ENCODE peak calls at places on chromosomes 11 and 22, in six cellular contexts. One of them, this sample, is unnamed.

GRCh38 chr11:111006207-111006606 is 239.3 kb upstream of the POU2AF2 start:
- DNase-seq in astrocyte of the cerebellum: no peak
- DNase-seq in fibroblast of villous mesenchyme: no peak
- DNase-seq in GM12864: no peak
- DNase-seq in CD4-positive, alpha-beta T cell: no peak
- DNase-seq in GM13977: no peak
- DNase-seq in this sample: no peak

GRCh38 chr11:74849525-74850391 is 99.1 kb downstream of the XRRA1 start:
- DNase-seq in CD4-positive, alpha-beta T cell: no peak
- DNase-seq in GM13977: no peak
- DNase-seq in fibroblast of villous mesenchyme: peak; percentile 21
- DNase-seq in astrocyte of the cerebellum: peak; percentile 15
- DNase-seq in GM12864: no peak
- DNase-seq in this sample: no peak

GRCh38 chr11:11940551-11940950 is 67.9 kb downstream of the DKK3 start:
- DNase-seq in GM13977: no peak
- DNase-seq in CD4-positive, alpha-beta T cell: no peak
- DNase-seq in fibroblast of villous mesenchyme: no peak
- DNase-seq in GM12864: no peak
- DNase-seq in astrocyte of the cerebellum: no peak
- DNase-seq in this sample: no peak

GRCh38 chr11:66856496-66857233 is at the start of gene LRFN4:
- DNase-seq in astrocyte of the cerebellum: no peak
- DNase-seq in CD4-positive, alpha-beta T cell: peak; percentile 46
- DNase-seq in GM12864: peak; percentile 15
- DNase-seq in fibroblast of villous mesenchyme: no peak
- DNase-seq in GM13977: peak; percentile 86
- DNase-seq in this sample: peak; percentile 51

GRCh38 chr11:68371176-68372041 is 59.0 kb downstream of the LRP5 start:
- DNase-seq in GM12864: no peak
- DNase-seq in CD4-positive, alpha-beta T cell: no peak
- DNase-seq in fibroblast of villous mesenchyme: peak; percentile 61
- DNase-seq in GM13977: no peak
- DNase-seq in astrocyte of the cerebellum: no peak
- DNase-seq in this sample: peak; percentile 66

GRCh38 chr11:125762445-125762844 is 16.2 kb downstream of the PATE2 start:
- DNase-seq in CD4-positive, alpha-beta T cell: no peak
- DNase-seq in GM13977: no peak
- DNase-seq in GM12864: no peak
- DNase-seq in astrocyte of the cerebellum: no peak
- DNase-seq in fibroblast of villous mesenchyme: no peak
- DNase-seq in this sample: no peak

GRCh38 chr11:68423481-68423880 is 37.1 kb upstream of the PPP6R3 start:
- DNase-seq in GM13977: no peak
- DNase-seq in GM12864: no peak
- DNase-seq in astrocyte of the cerebellum: no peak
- DNase-seq in CD4-positive, alpha-beta T cell: no peak
- DNase-seq in fibroblast of villous mesenchyme: no peak
- DNase-seq in this sample: no peak

GRCh38 chr11:27413218-27413617 is 50.2 kb upstream of the CCDC34 start:
- DNase-seq in GM12864: no peak
- DNase-seq in fibroblast of villous mesenchyme: no peak
- DNase-seq in CD4-positive, alpha-beta T cell: no peak
- DNase-seq in astrocyte of the cerebellum: no peak
- DNase-seq in GM13977: no peak
- DNase-seq in this sample: no peak

GRCh38 chr22:42163515-42163914 is 32.9 kb upstream of the CYP2D6 start:
- DNase-seq in astrocyte of the cerebellum: no peak
- DNase-seq in GM12864: no peak
- DNase-seq in GM13977: no peak
- DNase-seq in fibroblast of villous mesenchyme: no peak
- DNase-seq in CD4-positive, alpha-beta T cell: no peak
- DNase-seq in this sample: no peak

GRCh38 chr11:86360775-86361395 is 13.8 kb upstream of the CCDC81 start:
- DNase-seq in astrocyte of the cerebellum: peak; percentile 18
- DNase-seq in fibroblast of villous mesenchyme: peak; percentile 65
- DNase-seq in GM12864: no peak
- DNase-seq in CD4-positive, alpha-beta T cell: no peak
- DNase-seq in GM13977: no peak
- DNase-seq in this sample: no peak

GRCh38 chr11:134008593-134008992 is 51.8 kb upstream of the IGSF9B start:
- DNase-seq in CD4-positive, alpha-beta T cell: no peak
- DNase-seq in GM12864: peak; percentile 13
- DNase-seq in astrocyte of the cerebellum: no peak
- DNase-seq in fibroblast of villous mesenchyme: no peak
- DNase-seq in GM13977: no peak
- DNase-seq in this sample: no peak

GRCh38 chr11:6545917-6546605 is 49.0 kb downstream of the DNHD1 start:
- DNase-seq in astrocyte of the cerebellum: no peak
- DNase-seq in CD4-positive, alpha-beta T cell: no peak
- DNase-seq in GM12864: no peak
- DNase-seq in fibroblast of villous mesenchyme: no peak
- DNase-seq in GM13977: no peak
- DNase-seq in this sample: peak; percentile 43

GRCh38 chr11:12961615-12962014 is 47.5 kb upstream of the RASSF10 start:
- DNase-seq in fibroblast of villous mesenchyme: peak; percentile 30
- DNase-seq in CD4-positive, alpha-beta T cell: no peak
- DNase-seq in GM13977: no peak
- DNase-seq in astrocyte of the cerebellum: no peak
- DNase-seq in GM12864: no peak
- DNase-seq in this sample: no peak

GRCh38 chr11:117909611-117910382 is 19.4 kb downstream of the TMPRSS13 start:
- DNase-seq in fibroblast of villous mesenchyme: no peak
- DNase-seq in GM12864: no peak
- DNase-seq in GM13977: no peak
- DNase-seq in CD4-positive, alpha-beta T cell: no peak
- DNase-seq in astrocyte of the cerebellum: no peak
- DNase-seq in this sample: no peak

GRCh38 chr11:75639752-75640151 is 29.1 kb downstream of the MAP6 start:
- DNase-seq in GM13977: no peak
- DNase-seq in CD4-positive, alpha-beta T cell: no peak
- DNase-seq in GM12864: no peak
- DNase-seq in astrocyte of the cerebellum: no peak
- DNase-seq in fibroblast of villous mesenchyme: peak; percentile 46
- DNase-seq in this sample: peak; percentile 78

GRCh38 chr11:61488651-61489291 is 19.8 kb upstream of the LRRC10B start:
- DNase-seq in CD4-positive, alpha-beta T cell: no peak
- DNase-seq in GM12864: no peak
- DNase-seq in fibroblast of villous mesenchyme: peak; percentile 28
- DNase-seq in astrocyte of the cerebellum: no peak
- DNase-seq in GM13977: no peak
- DNase-seq in this sample: peak; percentile 81

GRCh38 chr11:20865161-20865560 is 195.8 kb downstream of the NELL1 start:
- DNase-seq in GM13977: no peak
- DNase-seq in GM12864: no peak
- DNase-seq in CD4-positive, alpha-beta T cell: no peak
- DNase-seq in astrocyte of the cerebellum: no peak
- DNase-seq in fibroblast of villous mesenchyme: no peak
- DNase-seq in this sample: no peak

GRCh38 chr22:27754247-27754887 is 47.2 kb downstream of the MN1 start:
- DNase-seq in GM12864: no peak
- DNase-seq in fibroblast of villous mesenchyme: no peak
- DNase-seq in CD4-positive, alpha-beta T cell: no peak
- DNase-seq in astrocyte of the cerebellum: peak; percentile 52
- DNase-seq in GM13977: no peak
- DNase-seq in this sample: no peak

GRCh38 chr22:27757928-27758525 is 43.5 kb downstream of the MN1 start:
- DNase-seq in CD4-positive, alpha-beta T cell: no peak
- DNase-seq in GM13977: no peak
- DNase-seq in fibroblast of villous mesenchyme: no peak
- DNase-seq in GM12864: no peak
- DNase-seq in astrocyte of the cerebellum: no peak
- DNase-seq in this sample: no peak

GRCh38 chr22:27754888-27755480 is 46.6 kb downstream of the MN1 start:
- DNase-seq in GM13977: no peak
- DNase-seq in GM12864: no peak
- DNase-seq in astrocyte of the cerebellum: no peak
- DNase-seq in fibroblast of villous mesenchyme: no peak
- DNase-seq in CD4-positive, alpha-beta T cell: no peak
- DNase-seq in this sample: no peak

GRCh38 chr22:27756212-27756660 is 45.3 kb downstream of the MN1 start:
- DNase-seq in GM13977: no peak
- DNase-seq in astrocyte of the cerebellum: no peak
- DNase-seq in CD4-positive, alpha-beta T cell: no peak
- DNase-seq in fibroblast of villous mesenchyme: no peak
- DNase-seq in GM12864: no peak
- DNase-seq in this sample: no peak

DNA sequence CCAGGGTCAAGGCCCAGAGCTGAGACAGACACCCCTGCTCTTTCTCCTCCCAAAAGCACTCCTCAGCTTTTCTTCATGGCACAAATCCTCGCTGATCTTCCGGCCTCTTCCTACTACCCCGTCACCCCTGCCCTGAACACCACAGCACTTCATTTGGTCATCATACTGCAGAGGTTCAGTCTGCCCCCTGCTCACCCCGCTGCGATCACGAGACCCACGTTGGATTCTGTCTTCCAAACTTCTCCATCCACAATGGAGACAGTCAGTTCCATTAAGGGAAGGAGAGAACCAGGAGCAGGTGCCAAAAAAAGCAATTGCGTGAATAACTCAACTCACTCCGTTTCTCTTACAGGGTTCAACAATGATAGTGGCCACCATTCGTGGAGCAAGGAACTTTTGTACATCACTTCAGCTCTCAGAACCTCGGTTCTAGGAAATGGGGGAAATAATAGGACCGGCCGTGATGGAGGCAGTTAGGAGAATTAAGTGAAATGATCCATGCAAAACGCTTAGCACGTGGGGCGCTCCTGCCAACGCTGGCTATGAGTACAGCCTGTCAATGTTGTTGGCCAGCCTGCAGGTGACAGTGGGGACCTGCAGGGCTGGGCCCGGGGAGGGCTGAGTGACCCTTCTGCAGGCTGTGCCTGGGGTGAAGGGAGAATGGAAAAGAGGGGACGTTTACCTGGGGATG is 45.9 kb downstream of the MN1 start:
- DNase-seq in CD4-positive, alpha-beta T cell: no peak
- DNase-seq in fibroblast of villous mesenchyme: no peak
- DNase-seq in astrocyte of the cerebellum: no peak
- DNase-seq in GM13977: no peak
- DNase-seq in GM12864: no peak
- DNase-seq in this sample: no peak
- TF ChIP-seq CTCF in CD4-positive, alpha-beta T cell: no peak
- TF ChIP-seq CTCF in fibroblast of villous mesenchyme: no peak
- TF ChIP-seq CTCF in astrocyte of the cerebellum: no peak
- TF ChIP-seq CTCF in GM13977: no peak
- TF ChIP-seq CTCF in GM12864: no peak
- TF ChIP-seq CTCF in this sample: no peak

GRCh38 chr11:131391161-131391560 is 20.7 kb downstream of the NTM start:
- DNase-seq in GM13977: no peak
- DNase-seq in astrocyte of the cerebellum: no peak
- DNase-seq in CD4-positive, alpha-beta T cell: no peak
- DNase-seq in fibroblast of villous mesenchyme: no peak
- DNase-seq in GM12864: no peak
- DNase-seq in this sample: no peak

GRCh38 chr11:131389582-131389981 is 19.2 kb downstream of the NTM start:
- DNase-seq in astrocyte of the cerebellum: no peak
- DNase-seq in fibroblast of villous mesenchyme: no peak
- DNase-seq in GM12864: no peak
- DNase-seq in GM13977: no peak
- DNase-seq in CD4-positive, alpha-beta T cell: no peak
- DNase-seq in this sample: no peak

GRCh38 chr11:131397666-131398065 is 27.3 kb downstream of the NTM start:
- DNase-seq in CD4-positive, alpha-beta T cell: no peak
- DNase-seq in fibroblast of villous mesenchyme: no peak
- DNase-seq in GM13977: no peak
- DNase-seq in GM12864: no peak
- DNase-seq in astrocyte of the cerebellum: no peak
- DNase-seq in this sample: no peak

GRCh38 chr11:131392528-131393255 is 22.3 kb downstream of the NTM start:
- DNase-seq in astrocyte of the cerebellum: no peak
- DNase-seq in GM12864: no peak
- DNase-seq in fibroblast of villous mesenchyme: no peak
- DNase-seq in GM13977: no peak
- DNase-seq in CD4-positive, alpha-beta T cell: no peak
- DNase-seq in this sample: no peak
- TF ChIP-seq CTCF in astrocyte of the cerebellum: peak; percentile 39
- TF ChIP-seq CTCF in GM12864: peak; percentile 23
- TF ChIP-seq CTCF in fibroblast of villous mesenchyme: no peak
- TF ChIP-seq CTCF in GM13977: no peak
- TF ChIP-seq CTCF in CD4-positive, alpha-beta T cell: no peak
- TF ChIP-seq CTCF in this sample: peak; percentile 14

DNA sequence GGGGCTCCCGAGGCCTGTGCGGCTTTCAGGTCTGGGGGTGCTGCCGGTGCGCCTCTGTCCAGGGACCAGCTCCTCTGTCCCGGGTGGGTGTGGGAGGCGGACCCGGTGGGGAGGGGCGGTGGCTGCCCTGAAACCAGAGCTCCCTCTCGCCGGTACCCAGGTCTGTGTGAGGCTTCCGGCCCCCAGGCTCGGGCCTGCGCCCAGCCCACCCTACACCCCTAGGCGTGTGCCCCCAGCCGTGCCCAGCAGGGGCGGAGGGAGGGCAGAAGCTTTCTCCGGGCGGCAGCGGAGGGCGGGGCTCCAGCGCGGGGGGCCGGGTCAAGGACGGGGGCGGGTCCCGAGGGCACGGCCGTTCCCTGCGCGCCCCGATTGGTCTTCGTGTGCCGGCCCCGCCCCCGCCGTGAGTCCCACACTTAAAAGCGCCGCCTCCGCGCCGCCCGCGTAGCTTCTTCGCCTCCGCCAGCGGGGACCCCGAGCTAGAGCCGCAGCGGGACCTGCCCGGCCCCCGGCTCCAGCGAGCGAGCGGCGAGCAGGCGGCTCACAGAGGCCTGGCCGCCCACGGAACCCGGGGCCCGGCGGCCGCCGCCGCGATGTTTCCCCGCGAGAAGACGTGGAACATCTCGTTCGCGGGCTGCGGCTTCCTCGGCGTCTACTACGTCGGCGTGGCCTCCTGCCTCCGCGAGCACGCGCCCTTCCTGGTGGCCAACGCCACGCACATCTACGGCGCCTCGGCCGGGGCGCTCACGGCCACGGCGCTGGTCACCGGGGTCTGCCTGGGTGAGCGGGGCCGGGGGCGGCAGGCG is 616 bp downstream of the PNPLA2 start:
- DNase-seq in CD4-positive, alpha-beta T cell: peak; percentile 83
- DNase-seq in GM13977: peak; percentile 97
- DNase-seq in astrocyte of the cerebellum: peak; percentile 44
- DNase-seq in GM12864: no peak
- DNase-seq in fibroblast of villous mesenchyme: peak; percentile 85
- DNase-seq in this sample: peak; percentile 95
- TF ChIP-seq CTCF in CD4-positive, alpha-beta T cell: peak; percentile 21
- TF ChIP-seq CTCF in GM13977: no peak
- TF ChIP-seq CTCF in astrocyte of the cerebellum: no peak
- TF ChIP-seq CTCF in GM12864: no peak
- TF ChIP-seq CTCF in fibroblast of villous mesenchyme: no peak
- TF ChIP-seq CTCF in this sample: peak; percentile 41

GRCh38 chr11:18253778-18254338 is 5.4 kb upstream of the SAA2 start:
- DNase-seq in CD4-positive, alpha-beta T cell: no peak
- DNase-seq in GM12864: no peak
- DNase-seq in astrocyte of the cerebellum: no peak
- DNase-seq in GM13977: no peak
- DNase-seq in fibroblast of villous mesenchyme: no peak
- DNase-seq in this sample: no peak

GRCh38 chr11:18254781-18255361 is 6.4 kb upstream of the SAA2 start:
- DNase-seq in GM12864: no peak
- DNase-seq in astrocyte of the cerebellum: no peak
- DNase-seq in fibroblast of villous mesenchyme: no peak
- DNase-seq in GM13977: no peak
- DNase-seq in CD4-positive, alpha-beta T cell: no peak
- DNase-seq in this sample: no peak

GRCh38 chr11:18248561-18248960 is at the start of gene SAA2:
- DNase-seq in CD4-positive, alpha-beta T cell: no peak
- DNase-seq in GM12864: no peak
- DNase-seq in fibroblast of villous mesenchyme: no peak
- DNase-seq in GM13977: no peak
- DNase-seq in astrocyte of the cerebellum: no peak
- DNase-seq in this sample: no peak

GRCh38 chr11:18253222-18253621 is 4.8 kb upstream of the SAA2 start:
- DNase-seq in astrocyte of the cerebellum: no peak
- DNase-seq in GM13977: no peak
- DNase-seq in fibroblast of villous mesenchyme: no peak
- DNase-seq in CD4-positive, alpha-beta T cell: no peak
- DNase-seq in GM12864: no peak
- DNase-seq in this sample: no peak
- TF ChIP-seq CTCF in astrocyte of the cerebellum: no peak
- TF ChIP-seq CTCF in GM13977: no peak
- TF ChIP-seq CTCF in fibroblast of villous mesenchyme: peak; percentile 19
- TF ChIP-seq CTCF in CD4-positive, alpha-beta T cell: no peak
- TF ChIP-seq CTCF in GM12864: no peak
- TF ChIP-seq CTCF in this sample: no peak

This sample was measured in left ventricle myocardium inferior.